ENCODE peak calls at places on chromosomes 7 and 10, in eight cellular contexts. One of them, this sample, is unnamed.

GRCh38 chr10:100670828-100671479 is 74.4 kb upstream of the PAX2 start:
- DNase-seq in natural killer cell: peak; percentile 65
- DNase-seq in GM10248: peak; percentile 87
- DNase-seq in iPS-NIHi11: peak; percentile 91
- DNase-seq in amygdala: no peak
- DNase-seq in RCC 7860: no peak
- DNase-seq in EL: no peak
- DNase-seq in stimulated activated CD8-positive, alpha-beta memory T cell treated with anti-CD3 and anti-CD28 coated beads, Interleukin-15, amount 100 ng/mL, for 4 hours: no peak
- DNase-seq in this sample: peak; percentile 81

GRCh38 chr7:80412842-80413241 is 99.0 kb downstream of the GNAT3 start:
- DNase-seq in natural killer cell: no peak
- DNase-seq in GM10248: no peak
- DNase-seq in iPS-NIHi11: no peak
- DNase-seq in amygdala: no peak
- DNase-seq in RCC 7860: no peak
- DNase-seq in EL: peak; percentile 30
- DNase-seq in stimulated activated CD8-positive, alpha-beta memory T cell treated with anti-CD3 and anti-CD28 coated beads, Interleukin-15, amount 100 ng/mL, for 4 hours: no peak
- DNase-seq in this sample: no peak

GRCh38 chr10:108709927-108710722 is 1213.2 kb downstream of the XPNPEP1 start:
- DNase-seq in natural killer cell: no peak
- DNase-seq in GM10248: no peak
- DNase-seq in iPS-NIHi11: no peak
- DNase-seq in amygdala: no peak
- DNase-seq in RCC 7860: no peak
- DNase-seq in EL: no peak
- DNase-seq in stimulated activated CD8-positive, alpha-beta memory T cell treated with anti-CD3 and anti-CD28 coated beads, Interleukin-15, amount 100 ng/mL, for 4 hours: no peak
- DNase-seq in this sample: no peak

GRCh38 chr7:312409-312808 is 22.4 kb downstream of the FOXL3 start:
- DNase-seq in natural killer cell: no peak
- DNase-seq in GM10248: no peak
- DNase-seq in iPS-NIHi11: no peak
- DNase-seq in amygdala: no peak
- DNase-seq in RCC 7860: no peak
- DNase-seq in EL: no peak
- DNase-seq in stimulated activated CD8-positive, alpha-beta memory T cell treated with anti-CD3 and anti-CD28 coated beads, Interleukin-15, amount 100 ng/mL, for 4 hours: no peak
- DNase-seq in this sample: no peak

GRCh38 chr10:114259825-114260224 is 20.8 kb downstream of the VWA2 start:
- DNase-seq in natural killer cell: no peak
- DNase-seq in GM10248: no peak
- DNase-seq in iPS-NIHi11: no peak
- DNase-seq in amygdala: no peak
- DNase-seq in RCC 7860: no peak
- DNase-seq in EL: peak; percentile 75
- DNase-seq in stimulated activated CD8-positive, alpha-beta memory T cell treated with anti-CD3 and anti-CD28 coated beads, Interleukin-15, amount 100 ng/mL, for 4 hours: no peak
- DNase-seq in this sample: no peak

GRCh38 chr10:69014171-69014570 is 25.6 kb downstream of the KIFBP start:
- DNase-seq in natural killer cell: no peak
- DNase-seq in GM10248: no peak
- DNase-seq in iPS-NIHi11: no peak
- DNase-seq in amygdala: no peak
- DNase-seq in RCC 7860: no peak
- DNase-seq in EL: no peak
- DNase-seq in stimulated activated CD8-positive, alpha-beta memory T cell treated with anti-CD3 and anti-CD28 coated beads, Interleukin-15, amount 100 ng/mL, for 4 hours: no peak
- DNase-seq in this sample: no peak

GRCh38 chr7:45181286-45181960 is 23.8 kb downstream of the RAMP3 start:
- DNase-seq in natural killer cell: no peak
- DNase-seq in GM10248: no peak
- DNase-seq in iPS-NIHi11: no peak
- DNase-seq in amygdala: no peak
- DNase-seq in RCC 7860: no peak
- DNase-seq in EL: no peak
- DNase-seq in stimulated activated CD8-positive, alpha-beta memory T cell treated with anti-CD3 and anti-CD28 coated beads, Interleukin-15, amount 100 ng/mL, for 4 hours: no peak
- DNase-seq in this sample: no peak

GRCh38 chr7:144437370-144438191 is 34.1 kb upstream of the NOBOX start:
- DNase-seq in natural killer cell: no peak
- DNase-seq in GM10248: peak; percentile 37
- DNase-seq in iPS-NIHi11: peak; percentile 41
- DNase-seq in amygdala: peak; percentile 6
- DNase-seq in RCC 7860: peak; percentile 60
- DNase-seq in EL: peak; percentile 62
- DNase-seq in stimulated activated CD8-positive, alpha-beta memory T cell treated with anti-CD3 and anti-CD28 coated beads, Interleukin-15, amount 100 ng/mL, for 4 hours: no peak
- DNase-seq in this sample: no peak

GRCh38 chr7:57867884-57868701 is 418.1 kb downstream of the ZNF716 start:
- DNase-seq in natural killer cell: no peak
- DNase-seq in GM10248: no peak
- DNase-seq in iPS-NIHi11: no peak
- DNase-seq in amygdala: no peak
- DNase-seq in RCC 7860: no peak
- DNase-seq in EL: no peak
- DNase-seq in stimulated activated CD8-positive, alpha-beta memory T cell treated with anti-CD3 and anti-CD28 coated beads, Interleukin-15, amount 100 ng/mL, for 4 hours: no peak
- DNase-seq in this sample: no peak

GRCh38 chr10:17914169-17915045 is 37.3 kb upstream of the SLC39A12 start:
- DNase-seq in natural killer cell: no peak
- DNase-seq in GM10248: no peak
- DNase-seq in iPS-NIHi11: no peak
- DNase-seq in amygdala: no peak
- DNase-seq in RCC 7860: no peak
- DNase-seq in EL: no peak
- DNase-seq in stimulated activated CD8-positive, alpha-beta memory T cell treated with anti-CD3 and anti-CD28 coated beads, Interleukin-15, amount 100 ng/mL, for 4 hours: no peak
- DNase-seq in this sample: no peak

GRCh38 chr7:1558841-1559625 is 3.0 kb upstream of the TMEM184A start:
- DNase-seq in natural killer cell: no peak
- DNase-seq in GM10248: no peak
- DNase-seq in iPS-NIHi11: peak; percentile 46
- DNase-seq in amygdala: no peak
- DNase-seq in RCC 7860: no peak
- DNase-seq in EL: no peak
- DNase-seq in stimulated activated CD8-positive, alpha-beta memory T cell treated with anti-CD3 and anti-CD28 coated beads, Interleukin-15, amount 100 ng/mL, for 4 hours: no peak
- DNase-seq in this sample: no peak

GRCh38 chr10:89414879-89415821 is 782 bp downstream of the IFIT5 start:
- DNase-seq in natural killer cell: peak; percentile 44
- DNase-seq in GM10248: peak; percentile 38
- DNase-seq in iPS-NIHi11: peak; percentile 43
- DNase-seq in amygdala: peak; percentile 77
- DNase-seq in RCC 7860: peak; percentile 24
- DNase-seq in EL: peak; percentile 65
- DNase-seq in stimulated activated CD8-positive, alpha-beta memory T cell treated with anti-CD3 and anti-CD28 coated beads, Interleukin-15, amount 100 ng/mL, for 4 hours: peak; percentile 11
- DNase-seq in this sample: no peak

GRCh38 chr7:81859433-81859832 is 89.6 kb upstream of the HGF start:
- DNase-seq in natural killer cell: no peak
- DNase-seq in GM10248: no peak
- DNase-seq in iPS-NIHi11: no peak
- DNase-seq in amygdala: no peak
- DNase-seq in RCC 7860: no peak
- DNase-seq in EL: no peak
- DNase-seq in stimulated activated CD8-positive, alpha-beta memory T cell treated with anti-CD3 and anti-CD28 coated beads, Interleukin-15, amount 100 ng/mL, for 4 hours: no peak
- DNase-seq in this sample: no peak

GRCh38 chr10:127906548-127907377 is at the start of gene PTPRE:
- DNase-seq in natural killer cell: peak; percentile 74
- DNase-seq in GM10248: peak; percentile 67
- DNase-seq in iPS-NIHi11: peak; percentile 96
- DNase-seq in amygdala: peak; percentile 63
- DNase-seq in RCC 7860: peak; percentile 62
- DNase-seq in EL: peak; percentile 71
- DNase-seq in stimulated activated CD8-positive, alpha-beta memory T cell treated with anti-CD3 and anti-CD28 coated beads, Interleukin-15, amount 100 ng/mL, for 4 hours: peak; percentile 21
- DNase-seq in this sample: peak; percentile 62

GRCh38 chr7:24381919-24382505 is 98.0 kb downstream of the NPY start:
- DNase-seq in natural killer cell: no peak
- DNase-seq in GM10248: peak; percentile 70
- DNase-seq in iPS-NIHi11: peak; percentile 52
- DNase-seq in amygdala: no peak
- DNase-seq in RCC 7860: no peak
- DNase-seq in EL: peak; percentile 25
- DNase-seq in stimulated activated CD8-positive, alpha-beta memory T cell treated with anti-CD3 and anti-CD28 coated beads, Interleukin-15, amount 100 ng/mL, for 4 hours: no peak
- DNase-seq in this sample: peak; percentile 28